ENCODE peak calls at places on chromosomes 1 and 21, in nine cellular contexts. I, D, U, A, Q, K, V, C and S are unnamed samples.

GRCh38 chr21:28309596-28309995 is 683.1 kb downstream of the LTN1 start:
- DNase-seq in C (no peak), K (no peak), A (no peak), I (no peak), U (no peak), V (no peak), Q (no peak), D (no peak), S (no peak)

GRCh38 chr1:3910049-3910731 is 10.1 kb upstream of the C1orf174 start:
- DNase-seq in C (no peak), I (no peak), A (no peak), D (no peak), V (no peak), K (no peak), U (no peak), Q (no peak), S (no peak)

GRCh38 chr1:5424802-5425201 is 567.4 kb downstream of the NPHP4 start:
- DNase-seq in U (no peak), C (no peak), I (no peak), K (no peak), V (no peak), D (no peak), Q (no peak), A (no peak), S (no peak)

GRCh38 chr1:55623339-55623738 is 408.2 kb upstream of the USP24 start:
- DNase-seq in C (no peak), Q (no peak), V (peak), A (peak), K (no peak), U (peak), I (peak), D (peak), S (no peak)

GRCh38 chr1:167447521-167448136 is 70.7 kb downstream of the CD247 start:
- DNase-seq in U (no peak), K (peak), I (no peak), V (no peak), C (no peak), D (no peak), Q (peak), A (no peak), S (no peak)

GRCh38 chr1:3065396-3065795 is 3.6 kb upstream of the PRDM16 start:
- DNase-seq in K (no peak), Q (peak), D (no peak), U (peak), C (no peak), V (no peak), A (no peak), I (peak), S (no peak)

GRCh38 chr1:28885982-28886730 is 28.2 kb upstream of the EPB41 start:
- DNase-seq in Q (no peak), A (no peak), I (no peak), C (no peak), V (no peak), D (no peak), K (no peak), U (no peak), S (no peak)

GRCh38 chr1:50183734-50184133 is 75.0 kb downstream of the ELAVL4 start:
- DNase-seq in U (no peak), I (no peak), C (no peak), K (no peak), Q (no peak), V (no peak), D (no peak), A (no peak), S (no peak)

GRCh38 chr1:94111879-94112278 is 9.1 kb downstream of the ABCA4 start:
- DNase-seq in D (no peak), U (no peak), V (no peak), K (peak), A (no peak), Q (no peak), I (no peak), C (no peak), S (no peak)

GRCh38 chr1:68470388-68470970 is 20.7 kb upstream of the RPE65 start:
- DNase-seq in I (no peak), C (no peak), U (no peak), K (peak), V (peak), D (peak), Q (no peak), A (peak), S (no peak)

GRCh38 chr1:204664251-204664650 is 21.3 kb downstream of the LRRN2 start:
- DNase-seq in D (no peak), K (no peak), U (no peak), I (no peak), V (no peak), C (no peak), A (no peak), Q (no peak), S (no peak)

GRCh38 chr21:39381009-39381408 is 32.1 kb upstream of the HMGN1 start:
- DNase-seq in Q (no peak), V (no peak), U (no peak), C (no peak), I (no peak), A (no peak), D (no peak), K (no peak), S (no peak)

GRCh38 chr21:33403786-33404571 is 766 bp downstream of the IFNGR2 start:
- DNase-seq in Q (peak), D (peak), V (peak), K (peak), C (peak), A (peak), U (peak), I (peak), S (no peak)

GRCh38 chr1:210332719-210333398 is 4.2 kb downstream of the HHAT start:
- DNase-seq in K (peak), C (no peak), V (no peak), A (no peak), I (no peak), U (no peak), D (no peak), Q (no peak), S (peak)

GRCh38 chr21:31198575-31198974 is 145.5 kb downstream of the TIAM1 start:
- DNase-seq in V (peak), I (no peak), D (peak), Q (no peak), A (peak), U (no peak), K (peak), C (peak), S (peak)

GRCh38 chr1:118223426-118223825 is 38.4 kb upstream of the SPAG17 start:
- DNase-seq in V (no peak), I (no peak), D (peak), C (no peak), Q (no peak), K (peak), U (no peak), A (peak), S (no peak)

GRCh38 chr1:6523566-6523965 is 30.7 kb downstream of the NOL9 start:
- DNase-seq in K (peak), I (no peak), A (peak), V (peak), Q (no peak), C (no peak), U (peak), D (peak), S (no peak)
- TF ChIP-seq CTCF in K (peak), I (no peak), A (peak), V (peak), Q (peak), C (peak), U (peak), D (peak), S (peak)

GRCh38 chr1:228376651-228377631 is 29.7 kb downstream of the TRIM11 start:
- DNase-seq in D (no peak), U (peak), C (no peak), A (no peak), V (no peak), K (no peak), I (peak), Q (no peak), S (no peak)

GRCh38 chr1:228379666-228380065 is 27.0 kb downstream of the TRIM11 start:
- DNase-seq in U (peak), D (no peak), A (no peak), V (no peak), I (peak), Q (no peak), C (no peak), K (no peak), S (no peak)

GRCh38 chr1:228377664-228378452 is 28.8 kb downstream of the TRIM11 start:
- DNase-seq in U (peak), D (no peak), K (no peak), Q (no peak), C (no peak), A (no peak), V (no peak), I (peak), S (no peak)

GRCh38 chr1:228379165-228379460 is 27.5 kb downstream of the TRIM11 start:
- DNase-seq in C (no peak), U (peak), Q (no peak), A (no peak), V (peak), D (no peak), I (peak), K (no peak), S (no peak)

GRCh38 chr1:228378453-228379164 is 28.0 kb downstream of the TRIM11 start:
- DNase-seq in C (peak), U (peak), V (peak), D (peak), K (no peak), A (peak), I (peak), Q (peak), S (no peak)
- TF ChIP-seq CTCF in C (peak), U (peak), V (peak), D (no peak), K (peak), A (peak), I (peak), Q (peak), S (peak)

DNA sequence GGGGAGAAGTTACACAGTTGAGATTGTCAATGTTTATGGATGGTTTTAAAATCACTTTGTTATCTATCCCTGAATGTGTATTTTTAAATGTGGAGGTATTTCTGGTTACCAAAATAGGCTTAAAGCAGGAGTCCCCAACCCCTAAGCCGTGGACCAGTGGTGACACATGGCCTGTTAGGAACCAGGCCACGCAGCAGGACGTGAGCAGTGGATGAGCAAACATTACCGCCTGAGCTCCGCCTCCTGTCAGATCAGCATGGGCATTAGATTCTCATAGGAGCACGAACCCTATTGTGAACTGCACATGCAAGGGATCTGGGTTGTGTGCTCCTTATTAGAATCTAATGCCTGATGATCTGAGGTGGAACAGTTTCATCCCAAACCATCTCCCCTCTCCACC is 151.6 kb downstream of the GALNT2 start:
- DNase-seq in V (no peak), K (no peak), D (no peak), U (no peak), A (no peak), I (no peak), Q (no peak), C (no peak), S (no peak)
- TF ChIP-seq CTCF in V (no peak), K (no peak), D (no peak), U (no peak), A (no peak), I (no peak), Q (no peak), C (no peak), S (no peak)

GRCh38 chr1:25586181-25586588 is 30.4 kb upstream of the MAN1C1 start:
- DNase-seq in V (no peak), A (no peak), U (no peak), Q (no peak), I (no peak), K (no peak), C (no peak), D (no peak), S (no peak)

GRCh38 chr1:25594971-25595370 is 21.6 kb upstream of the MAN1C1 start:
- DNase-seq in I (no peak), D (no peak), V (no peak), K (no peak), C (no peak), Q (no peak), U (no peak), A (no peak), S (no peak)

GRCh38 chr1:25587290-25587689 is 29.3 kb upstream of the MAN1C1 start:
- DNase-seq in A (no peak), C (no peak), K (peak), D (no peak), Q (no peak), U (no peak), V (no peak), I (no peak), S (no peak)

DNA sequence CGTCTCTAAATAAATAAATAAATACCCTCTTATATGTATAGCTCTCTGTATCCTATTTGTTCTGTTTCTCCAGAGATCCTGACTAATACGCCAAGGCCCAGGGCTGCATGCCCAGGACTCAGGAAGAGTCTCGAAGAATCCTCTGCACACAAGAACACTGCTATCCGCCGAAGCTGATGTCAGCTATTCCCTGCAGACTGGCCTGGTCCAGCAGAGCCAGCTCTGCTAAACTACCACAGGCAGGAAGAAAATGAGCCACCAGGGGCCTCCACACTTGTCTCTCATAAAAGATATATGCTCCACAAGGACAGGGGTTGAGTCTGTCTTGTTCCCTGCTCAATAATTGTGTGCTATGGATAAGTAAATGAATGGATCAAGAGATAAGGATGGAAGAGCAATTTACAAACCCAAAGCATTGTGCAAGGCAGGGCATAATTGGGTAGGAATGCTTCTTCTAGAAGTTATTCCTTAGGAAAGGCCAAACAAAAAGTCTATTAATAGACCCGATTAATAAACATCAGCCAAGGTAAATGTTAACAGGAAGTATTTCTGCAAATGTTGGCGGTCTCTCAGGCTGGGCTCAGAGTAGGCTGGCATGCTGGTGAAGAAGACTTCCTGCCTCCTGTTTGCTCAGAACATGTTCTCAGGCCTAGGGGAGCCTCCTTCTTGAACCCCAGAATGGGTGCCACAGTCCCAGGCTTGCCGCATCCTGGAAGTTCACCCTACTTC is 26.3 kb upstream of the MAN1C1 start:
- DNase-seq in D (peak), U (no peak), Q (peak), I (no peak), A (peak), C (no peak), V (no peak), K (no peak), S (no peak)
- TF ChIP-seq CTCF in D (peak), U (peak), Q (peak), I (no peak), A (peak), C (peak), V (peak), K (no peak), S (no peak)

GRCh38 chr1:15152318-15153183 is 996 bp upstream of the TMEM51 start:
- DNase-seq in A (peak), U (peak), I (peak), C (peak), V (peak), K (peak), Q (peak), D (peak), S (no peak)
- TF ChIP-seq CTCF in A (peak), U (peak), I (peak), C (peak), V (peak), K (peak), Q (peak), D (peak), S (peak)

GRCh38 chr1:153659175-153659534 is 652 bp downstream of the SNAPIN start:
- DNase-seq in A (no peak), C (no peak), Q (no peak), V (no peak), I (no peak), K (no peak), U (no peak), D (no peak), S (no peak)

GRCh38 chr1:153655333-153655732 is 3.2 kb upstream of the SNAPIN start:
- DNase-seq in A (no peak), V (no peak), I (no peak), D (no peak), Q (no peak), U (no peak), C (no peak), K (no peak), S (no peak)

GRCh38 chr1:153659656-153660055 is 1.2 kb downstream of the SNAPIN start:
- DNase-seq in A (no peak), K (no peak), C (no peak), U (no peak), V (no peak), Q (no peak), D (no peak), I (no peak), S (no peak)

GRCh38 chr1:153661111-153661708 is 2.7 kb downstream of the SNAPIN start:
- DNase-seq in C (peak), D (no peak), K (peak), V (no peak), Q (no peak), A (no peak), I (no peak), U (no peak), S (no peak)

GRCh38 chr1:153658400-153659174 is at the start of gene SNAPIN:
- DNase-seq in Q (peak), C (peak), U (peak), A (peak), V (peak), K (peak), D (peak), I (peak), S (peak)
- TF ChIP-seq CTCF in Q (peak), C (no peak), U (no peak), A (peak), V (peak), K (no peak), D (no peak), I (peak), S (peak)